ENCODE peak calls at places on chromosomes 4 and X, in six cellular contexts. Y, B, R, Q, P and D are unnamed samples.

GRCh38 chr4:122822466-122822865 is 4.2 kb upstream of the FGF2 start:
- DNase-seq in B (no peak), P (no peak), Y (no peak), R (no peak), Q (no peak), D (no peak)

GRCh38 chrX:17005712-17006372 is 59.4 kb downstream of the REPS2 start:
- DNase-seq in Q (peak), P (no peak), R (no peak), B (no peak), Y (no peak), D (no peak)

GRCh38 chr4:80202784-80203553 is 5.7 kb downstream of the PRDM8 start:
- DNase-seq in P (no peak), B (no peak), Q (peak), R (peak), Y (no peak), D (no peak)

GRCh38 chr4:163263601-163264000 is 68.8 kb downstream of the NPY1R start:
- DNase-seq in Y (no peak), B (no peak), R (no peak), P (no peak), Q (no peak), D (no peak)

GRCh38 chr4:98672583-98673281 is 14.3 kb upstream of the TSPAN5 start:
- DNase-seq in R (no peak), P (no peak), Y (no peak), Q (no peak), B (no peak), D (no peak)

GRCh38 chrX:123878177-123878576 is 18.3 kb downstream of the XIAP start:
- DNase-seq in R (no peak), Y (no peak), Q (peak), B (no peak), P (peak), D (no peak)

GRCh38 chr4:189823611-189824010 is 117.1 kb upstream of the FRG1 start:
- DNase-seq in P (no peak), R (no peak), Y (no peak), Q (no peak), B (no peak), D (no peak)

GRCh38 chr4:244471-244870 is 60.8 kb downstream of the ZNF732 start:
- DNase-seq in Y (peak), B (peak), R (peak), P (peak), Q (peak), D (peak)

GRCh38 chr4:168978001-168978700 is 31.9 kb downstream of the CBR4 start:
- DNase-seq in P (peak), Q (peak), Y (no peak), B (peak), R (no peak), D (no peak)

GRCh38 chr4:105991726-105992125 is 96.5 kb downstream of the NPNT start:
- DNase-seq in P (no peak), Y (no peak), Q (no peak), R (no peak), B (no peak), D (no peak)

GRCh38 chrX:16239211-16239610 is 71.9 kb downstream of the MAGEB17 start:
- DNase-seq in R (no peak), Y (no peak), B (peak), P (peak), Q (peak), D (no peak)

GRCh38 chr4:73664470-73664869 is 44.2 kb upstream of the RASSF6 start:
- DNase-seq in Q (no peak), Y (no peak), R (no peak), P (no peak), B (no peak), D (no peak)

GRCh38 chr4:56313132-56313531 is 74.2 kb downstream of the AASDH start:
- DNase-seq in Y (no peak), P (no peak), B (no peak), R (no peak), Q (no peak), D (no peak)

GRCh38 chr4:177214935-177215334 is 94.7 kb upstream of the NEIL3 start:
- DNase-seq in P (no peak), R (no peak), B (peak), Q (no peak), Y (no peak), D (no peak)

GRCh38 chr4:69322055-69322454 is 41.8 kb downstream of the UGT2B28 start:
- DNase-seq in Y (no peak), B (peak), P (peak), Q (peak), R (no peak), D (no peak)

GRCh38 chr4:16289872-16290554 is 63.7 kb upstream of the TAPT1 start:
- DNase-seq in P (peak), B (peak), R (peak), Y (no peak), Q (peak), D (no peak)

GRCh38 chr4:1201851-1202525 is 29.6 kb upstream of the SPON2 start:
- DNase-seq in R (no peak), Y (no peak), P (peak), Q (peak), B (peak), D (peak)

GRCh38 chr4:82219346-82219745 is 154.4 kb downstream of the HNRNPD start:
- DNase-seq in B (no peak), R (no peak), Y (no peak), Q (no peak), P (no peak), D (no peak)

GRCh38 chr4:102500371-102501175 is 586 bp upstream of the NFKB1 start:
- DNase-seq in Q (peak), B (peak), P (peak), R (peak), Y (peak), D (no peak)

GRCh38 chr4:100299019-100299418 is 108.8 kb upstream of the DDIT4L start:
- DNase-seq in Y (peak), B (peak), Q (peak), P (peak), R (no peak), D (no peak)

GRCh38 chrX:38175140-38175539 is 45.5 kb downstream of the SRPX start:
- DNase-seq in P (peak), Y (no peak), B (peak), Q (peak), R (peak), D (no peak)

GRCh38 chrX:154403192-154403591 is 5.0 kb downstream of the RPL10 start:
- DNase-seq in Y (no peak), B (no peak), R (no peak), Q (no peak), P (no peak), D (no peak)

GRCh38 chr4:12116009-12116542 is 687.4 kb upstream of the HS3ST1 start:
- DNase-seq in Q (no peak), Y (no peak), P (no peak), R (no peak), B (no peak), D (no peak)

GRCh38 chr4:4492161-4492847 is 49.5 kb downstream of the STX18 start:
- DNase-seq in P (peak), B (peak), Q (peak), Y (no peak), R (peak), D (peak)

GRCh38 chr4:112340048-112340447 is 42.9 kb downstream of the ALPK1 start:
- DNase-seq in P (no peak), Q (no peak), R (no peak), Y (no peak), B (no peak), D (no peak)

GRCh38 chrX:104707572-104707971 is 141.6 kb downstream of the IL1RAPL2 start:
- DNase-seq in Q (no peak), P (no peak), R (no peak), Y (no peak), B (no peak), D (no peak)

GRCh38 chr4:1577818-1578217 is 106.3 kb downstream of the FAM53A start:
- DNase-seq in P (no peak), R (no peak), B (no peak), Y (no peak), Q (no peak), D (no peak)

GRCh38 chrX:153831435-153832150 is 1.2 kb upstream of the PDZD4 start:
- DNase-seq in P (no peak), B (no peak), R (peak), Q (no peak), Y (no peak), D (no peak)

GRCh38 chr4:76270776-76271175 is 19.3 kb downstream of the FAM47E start:
- DNase-seq in R (no peak), Q (no peak), Y (no peak), B (no peak), P (no peak), D (no peak)

GRCh38 chrX:254630-255215 is 26.5 kb upstream of the PLCXD1 start:
- DNase-seq in P (no peak), R (no peak), Q (no peak), Y (peak), B (no peak), D (no peak)

GRCh38 chrX:7570432-7571009 is 272.4 kb upstream of the VCX start:
- DNase-seq in P (no peak), Y (no peak), R (no peak), B (no peak), Q (no peak), D (no peak)

GRCh38 chr4:40856836-40857362 is 107.1 kb downstream of the NSUN7 start:
- DNase-seq in R (peak), Q (peak), Y (peak), B (no peak), P (peak), D (no peak)

GRCh38 chr4:82515705-82516104 is 46.1 kb downstream of the TMEM150C start:
- DNase-seq in Q (peak), R (no peak), Y (peak), B (peak), P (peak), D (no peak)

GRCh38 chr4:40626183-40626990 is 3.3 kb downstream of the RBM47 start:
- DNase-seq in B (peak), R (no peak), Y (no peak), Q (peak), P (no peak), D (no peak)

GRCh38 chr4:169205146-169205806 is 65.5 kb downstream of the SH3RF1 start:
- DNase-seq in Q (no peak), R (no peak), Y (no peak), B (no peak), P (no peak), D (no peak)

GRCh38 chr4:129355529-129355928 is 259.6 kb downstream of the C4orf33 start:
- DNase-seq in Y (no peak), B (peak), R (no peak), Q (peak), P (peak), D (no peak)

GRCh38 chr4:81162752-81163458 is 52.1 kb downstream of the PRKG2 start:
- DNase-seq in B (no peak), Q (no peak), Y (no peak), R (no peak), P (no peak), D (no peak)

DNA sequence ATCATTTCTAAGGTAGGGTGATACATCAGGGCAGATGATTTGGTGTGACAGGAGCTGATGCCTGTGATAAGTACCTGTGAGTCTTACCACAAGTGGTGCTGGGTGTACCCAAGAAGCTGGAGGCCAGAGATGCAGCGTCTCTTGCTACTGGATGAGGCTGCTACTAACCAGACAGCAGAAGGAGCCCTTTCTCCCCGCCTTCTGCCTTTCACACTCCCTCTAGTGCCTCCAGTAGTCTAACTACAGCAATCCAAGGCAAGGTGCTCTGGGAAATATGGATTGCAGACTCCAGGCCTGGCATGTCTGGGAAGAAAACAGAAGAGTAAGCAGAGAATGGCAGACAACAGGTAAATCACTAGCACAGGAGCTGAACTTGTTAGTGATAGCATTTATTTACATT is 470.8 kb downstream of the NKX6-1 start:
- DNase-seq in R (no peak), P (no peak), Q (peak), Y (no peak), B (peak), D (no peak)
- TF ChIP-seq CTCF in R (no peak), P (no peak), Q (no peak), Y (no peak), B (peak), D (no peak)

DNA sequence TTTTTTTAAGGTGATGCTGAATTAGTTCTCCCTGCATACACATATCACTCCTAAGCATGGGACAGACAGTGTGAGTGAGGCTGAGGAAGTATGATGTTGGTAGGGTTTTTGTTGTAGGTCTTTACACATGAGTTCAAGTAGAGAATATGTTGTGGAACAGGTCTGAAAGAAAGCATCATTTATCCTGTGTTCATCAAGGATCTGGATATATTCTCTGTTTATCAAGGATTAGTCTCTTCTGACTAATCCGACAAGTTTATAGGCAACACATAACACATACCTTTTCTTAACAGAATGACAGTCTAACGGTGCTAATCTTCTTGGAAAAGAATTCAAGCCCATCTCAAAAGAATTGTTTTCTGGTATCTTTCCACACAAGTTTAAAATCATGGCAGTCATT is 10.5 kb downstream of the SLIT2 start:
- DNase-seq in P (no peak), Q (no peak), B (no peak), R (no peak), Y (no peak), D (no peak)
- TF ChIP-seq CTCF in P (no peak), Q (no peak), B (no peak), R (no peak), Y (no peak), D (no peak)

GRCh38 chrX:39810901-39811300 is 286.9 kb downstream of the BCOR start:
- DNase-seq in P (no peak), Y (no peak), R (no peak), B (no peak), Q (no peak), D (no peak)

GRCh38 chrX:39811391-39811790 is 286.4 kb downstream of the BCOR start:
- DNase-seq in Q (no peak), Y (no peak), B (no peak), P (no peak), R (no peak), D (no peak)

GRCh38 chrX:39808471-39808917 is 289.3 kb downstream of the BCOR start:
- DNase-seq in B (peak), P (peak), Y (peak), R (no peak), Q (peak), D (no peak)

GRCh38 chrX:39805825-39806224 is 291.9 kb downstream of the BCOR start:
- DNase-seq in Q (no peak), Y (no peak), R (no peak), P (no peak), B (no peak), D (no peak)

DNA sequence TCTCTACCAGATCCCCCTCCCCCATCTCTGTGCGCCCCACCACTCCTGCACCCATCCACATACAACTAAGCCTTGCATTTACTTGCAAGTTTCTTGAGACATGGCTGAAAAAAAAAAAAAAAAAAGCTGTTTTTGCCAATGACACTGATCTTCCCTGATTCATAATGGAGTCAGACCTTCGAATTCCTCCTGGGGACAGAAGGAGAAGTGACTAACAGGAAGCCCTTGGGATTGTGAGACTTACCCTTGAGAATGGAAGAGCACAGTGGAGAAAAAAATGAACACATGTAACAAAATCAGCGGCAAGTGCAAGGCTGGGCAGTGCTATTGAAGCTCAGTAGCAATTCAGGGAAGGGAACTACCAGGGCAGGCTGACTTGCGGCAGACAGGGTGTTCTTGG is 288.4 kb downstream of the BCOR start:
- DNase-seq in R (no peak), Y (no peak), P (peak), B (peak), Q (no peak), D (no peak)
- TF ChIP-seq CTCF in R (no peak), Y (no peak), P (no peak), B (no peak), Q (no peak), D (no peak)

DNA sequence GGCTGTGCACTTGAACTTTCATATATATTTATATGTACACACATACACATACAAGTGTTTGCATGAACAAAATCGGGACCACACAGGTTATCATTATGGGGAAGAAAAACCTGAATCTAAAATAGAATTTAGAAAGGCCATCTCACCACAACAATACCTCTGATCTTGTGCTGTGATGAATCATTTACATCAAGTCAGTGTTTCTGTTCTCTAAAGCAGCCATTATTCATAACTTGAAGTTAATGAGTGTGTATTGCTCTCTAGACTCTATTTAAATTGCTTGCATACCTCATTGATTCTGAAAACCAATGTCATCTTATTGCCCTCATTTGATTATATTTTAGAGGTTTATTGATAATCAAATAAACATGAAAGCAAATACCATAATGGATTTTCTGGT is 71.5 kb downstream of the FAM114A1 start:
- DNase-seq in Q (no peak), R (peak), P (no peak), Y (no peak), B (no peak), D (peak)
- TF ChIP-seq CTCF in Q (no peak), R (no peak), P (no peak), Y (no peak), B (no peak), D (no peak)

DNA sequence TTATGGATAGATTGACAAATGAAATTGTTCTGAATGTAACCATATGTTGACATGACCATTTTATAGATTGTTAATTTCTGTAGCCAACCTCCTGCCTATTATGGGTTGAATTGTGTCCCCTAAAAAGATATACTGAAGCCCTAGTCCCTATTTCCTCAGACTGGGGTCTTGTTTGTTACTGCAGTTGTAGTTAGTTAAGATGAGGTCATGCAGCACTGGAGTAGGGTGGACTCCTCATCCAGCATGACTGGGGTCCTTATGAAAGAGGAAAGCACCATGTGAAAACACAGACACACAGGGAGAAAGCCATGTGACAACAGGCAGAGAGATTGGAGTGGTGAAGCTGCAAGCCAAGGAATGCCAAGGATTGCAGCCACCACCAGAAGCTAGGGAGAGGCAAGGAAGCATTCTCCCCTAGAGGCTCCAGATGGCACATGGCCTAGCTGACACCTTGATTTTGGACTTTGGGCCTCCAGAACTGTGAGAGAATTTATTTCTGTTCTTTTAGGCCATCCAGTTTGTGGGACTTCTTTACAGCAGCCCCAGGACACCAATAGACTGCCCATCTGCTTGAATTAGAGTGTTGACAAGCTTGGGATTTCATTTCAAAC is 14.0 kb downstream of the MTM1 start:
- DNase-seq in Y (no peak), B (no peak), P (no peak), R (no peak), Q (no peak), D (no peak)
- TF ChIP-seq CTCF in Y (no peak), B (no peak), P (no peak), R (no peak), Q (no peak), D (no peak)

DNA sequence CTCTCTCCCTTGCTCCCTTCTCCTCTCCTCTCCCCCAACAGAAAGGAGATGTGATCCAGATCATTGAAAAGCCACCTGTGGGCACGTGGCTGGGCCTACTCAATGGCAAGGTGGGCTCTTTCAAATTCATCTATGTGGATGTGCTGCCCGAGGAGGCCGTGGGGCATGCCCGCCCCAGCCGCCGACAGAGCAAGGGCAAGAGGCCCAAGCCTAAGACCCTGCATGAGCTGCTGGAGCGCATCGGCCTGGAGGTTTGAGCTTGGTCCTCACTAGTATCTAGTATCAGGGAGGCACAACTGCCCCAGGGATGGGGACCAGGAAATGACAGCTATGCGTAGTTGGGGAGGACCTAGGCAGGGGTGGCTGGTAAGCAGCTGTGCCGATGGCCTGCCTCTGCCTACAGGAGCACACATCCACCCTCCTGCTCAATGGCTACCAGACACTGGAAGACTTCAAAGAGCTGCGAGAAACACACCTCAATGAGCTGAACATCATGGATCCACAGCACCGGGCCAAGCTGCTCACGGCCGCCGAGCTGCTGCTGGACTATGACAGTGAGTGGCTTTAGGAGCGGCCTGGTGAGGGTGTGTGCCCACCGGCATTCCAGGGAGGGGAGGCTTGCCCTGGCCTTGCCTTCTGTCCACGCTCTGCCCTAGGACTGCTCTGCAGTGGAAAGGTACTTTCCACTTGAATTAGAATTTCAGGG is 13.0 kb downstream of the SASH3 start:
- DNase-seq in Q (no peak), B (no peak), R (no peak), Y (no peak), P (no peak), D (no peak)
- TF ChIP-seq CTCF in Q (no peak), B (no peak), R (no peak), Y (no peak), P (no peak), D (no peak)

GRCh38 chr4:53313510-53313909 is 52.4 kb downstream of the SCFD2 start:
- DNase-seq in Q (peak), R (no peak), B (peak), P (peak), Y (no peak), D (no peak)
- TF ChIP-seq CTCF in Q (peak), R (no peak), B (peak), P (peak), Y (no peak), D (no peak)

GRCh38 chr4:144557404-144557803 is 88.6 kb upstream of the HHIP start:
- DNase-seq in B (no peak), R (no peak), P (no peak), Q (peak), Y (no peak), D (no peak)
- TF ChIP-seq CTCF in B (no peak), R (no peak), P (peak), Q (peak), Y (no peak), D (no peak)